ENCODE peak calls at places on chromosomes 4 and X, in seven cellular contexts. U is Panc1, R is HCT116, W is GM23338, C is HepG2, L is upper lobe of left lung, X is GM12878. E is an unnamed sample. For H3K27me3, the result is how much of the 10 kb centered on the place peaks cover.

GRCh38 chr4:54101190-54102041 is 1.5 kb downstream of the GSX2 start:
- ATAC-seq in X (no peak), U (no peak), R (no peak), W (no peak), L (no peak), C (no peak), E (no peak)

GRCh38 chrX:15579778-15580747 is 20.7 kb downstream of the ACE2 start:
- ATAC-seq in R (no peak), W (peak), C (no peak), U (no peak), X (no peak), L (peak), E (no peak)

GRCh38 chrX:136780738-136781137 is at the start of gene ARHGEF6:
- ATAC-seq in W (no peak), U (peak), L (no peak), C (no peak), X (peak), R (no peak), E (no peak)

GRCh38 chrX:123851010-123851409 is 8.8 kb upstream of the XIAP start:
- ATAC-seq in R (no peak), C (no peak), X (no peak), U (no peak), W (no peak), L (no peak), E (no peak)

GRCh38 chr4:129264008-129264657 is 168.2 kb downstream of the C4orf33 start:
- ATAC-seq in X (peak), U (no peak), W (no peak), L (no peak), R (no peak), C (no peak), E (no peak)

GRCh38 chr4:62302710-62303109 is 1102.6 kb downstream of the ADGRL3 start:
- ATAC-seq in C (no peak), L (no peak), R (no peak), X (no peak), W (peak), U (no peak), E (no peak)

GRCh38 chr4:165382640-165383039 is 3.8 kb downstream of the CPE start:
- ATAC-seq in R (no peak), C (no peak), U (no peak), L (no peak), W (no peak), X (no peak), E (no peak)

GRCh38 chr4:8008391-8008790 is 68.7 kb upstream of the AFAP1 start:
- ATAC-seq in L (no peak), C (no peak), X (no peak), R (no peak), U (no peak), W (no peak), E (no peak)

GRCh38 chr4:81732980-81733379 is 261.3 kb upstream of the RASGEF1B start:
- ATAC-seq in U (no peak), W (no peak), C (no peak), R (no peak), L (no peak), X (no peak), E (no peak)

GRCh38 chr4:117796677-117797076 is 237.6 kb upstream of the NDST3 start:
- ATAC-seq in C (no peak), R (no peak), L (no peak), W (no peak), X (no peak), U (no peak), E (no peak)

GRCh38 chr4:80926891-80927290 is 103.6 kb upstream of the BMP3 start:
- ATAC-seq in U (no peak), X (no peak), W (no peak), L (no peak), C (no peak), R (no peak), E (no peak)

GRCh38 chr4:17095771-17096170 is 197.3 kb upstream of the LDB2 start:
- ATAC-seq in R (no peak), U (no peak), W (no peak), C (no peak), L (no peak), X (no peak), E (no peak)

GRCh38 chr4:681736-682451 is 7.1 kb downstream of the SLC49A3 start:
- ATAC-seq in C (peak), U (peak), W (no peak), L (no peak), R (peak), X (no peak), E (peak)

GRCh38 chrX:129480889-129481288 is 42.4 kb downstream of the SMARCA1 start:
- ATAC-seq in L (no peak), R (no peak), U (no peak), X (no peak), C (no peak), W (no peak), E (no peak)

GRCh38 chr4:118740869-118741268 is 55.7 kb downstream of the METTL14 start:
- ATAC-seq in W (no peak), U (no peak), R (no peak), L (no peak), C (no peak), X (no peak), E (no peak)

GRCh38 chr4:118173956-118174355 is 139.7 kb downstream of the NDST3 start:
- ATAC-seq in R (no peak), C (no peak), X (no peak), L (no peak), U (no peak), W (no peak), E (no peak)

GRCh38 chr4:114606240-114606639 is 7.6 kb downstream of the UGT8 start:
- ATAC-seq in L (no peak), W (peak), C (no peak), R (peak), X (no peak), U (no peak), E (no peak)

GRCh38 chr4:99855677-99856076 is 38.5 kb downstream of the LAMTOR3 start:
- ATAC-seq in C (no peak), X (peak), R (no peak), L (peak), W (no peak), U (no peak), E (no peak)

GRCh38 chr4:116953947-116954346 is 131.4 kb downstream of the TRAM1L1 start:
- ATAC-seq in R (no peak), X (no peak), U (no peak), C (no peak), L (no peak), W (no peak), E (no peak)

GRCh38 chr4:1763550-1764080 is 29.5 kb upstream of the FGFR3 start:
- ATAC-seq in L (no peak), U (no peak), W (peak), X (peak), R (peak), C (peak), E (peak)

GRCh38 chrX:7254144-7254543 is 106.2 kb upstream of the PUDP start:
- ATAC-seq in C (no peak), L (no peak), U (no peak), W (no peak), R (no peak), X (no peak), E (no peak)

GRCh38 chr4:6788123-6788522 is 5.6 kb downstream of the KIAA0232 start:
- ATAC-seq in U (no peak), R (no peak), C (no peak), W (no peak), X (no peak), L (no peak), E (no peak)

GRCh38 chr4:57270350-57270749 is 160.2 kb upstream of the IGFBP7 start:
- ATAC-seq in U (no peak), X (no peak), W (no peak), C (no peak), L (peak), R (no peak), E (peak)

GRCh38 chr4:2266181-2266580 is 4.3 kb upstream of the MXD4 start:
- ATAC-seq in X (no peak), W (no peak), U (no peak), L (no peak), C (no peak), R (no peak), E (no peak)

GRCh38 chr4:7771541-7772507 is 167.8 kb downstream of the AFAP1 start:
- ATAC-seq in L (no peak), U (peak), R (no peak), X (peak), W (no peak), C (peak), E (no peak)

GRCh38 chr4:113604955-113605354 is 156.6 kb downstream of the CAMK2D start:
- ATAC-seq in W (no peak), X (no peak), L (no peak), R (no peak), C (no peak), U (no peak), E (no peak)

GRCh38 chrX:150409964-150410363 is 46.8 kb downstream of the MAMLD1 start:
- ATAC-seq in X (no peak), L (no peak), U (no peak), W (no peak), C (no peak), R (no peak), E (no peak)
- H3K27me3 ChIP-seq in X (under half), L (under half), U (under half), W (under half), C (under half), R (under half), E (under half)

DNA sequence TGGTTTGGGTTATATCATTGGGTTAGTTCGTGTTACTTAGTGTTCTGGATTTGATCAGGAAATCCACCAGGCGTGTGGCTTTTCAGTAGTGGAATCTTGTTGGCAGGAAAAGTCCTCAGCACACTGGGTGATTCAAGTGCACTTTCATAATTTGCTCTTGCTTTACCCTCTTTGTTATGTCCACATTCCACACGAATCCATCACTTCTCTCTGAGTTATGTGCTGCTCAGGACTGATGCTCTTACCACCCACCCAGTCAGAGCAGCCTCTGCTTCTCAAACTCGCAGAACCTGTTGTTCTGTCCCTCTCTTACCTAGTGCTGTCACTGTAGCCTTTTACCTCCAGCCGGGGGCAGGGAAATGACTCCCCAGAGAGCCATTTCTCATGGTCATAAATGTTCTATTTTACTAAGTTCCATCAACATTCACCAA is 37.2 kb upstream of the SCRG1 start:
- ATAC-seq in R (no peak), L (no peak), X (no peak), U (no peak), W (peak), C (no peak), E (peak)
- TF ChIP-seq POLR2AphosphoS5 in R (no peak), L (no peak), X (no peak), U (no peak), W (no peak), C (no peak), E (peak)

GRCh38 chr4:150987204-150987603 is 27.9 kb downstream of the LRBA start:
- ATAC-seq in W (no peak), X (peak), L (no peak), C (no peak), U (no peak), R (no peak), E (no peak)
- TF ChIP-seq CTCF in W (no peak), X (no peak), L (no peak), C (no peak), U (no peak), R (no peak), E (no peak)

GRCh38 chrX:134840370-134840769 is 150.4 kb upstream of the SMIM10 start:
- ATAC-seq in C (no peak), L (no peak), W (no peak), U (no peak), R (no peak), X (no peak), E (no peak)
- H3K27me3 ChIP-seq in C (under half), L (under half), W (under half), U (under half), R (under half), X (under half), E (under half)

GRCh38 chrX:135520553-135521404 is at the start of gene INTS6L:
- ATAC-seq in U (peak), L (peak), X (peak), C (peak), W (peak), R (peak), E (peak)
- TF ChIP-seq POLR2AphosphoS5 in U (peak), L (peak), X (peak), C (no peak), W (peak), R (peak), E (peak)

GRCh38 chr4:11487876-11488545 is 59.3 kb upstream of the HS3ST1 start:
- ATAC-seq in X (no peak), R (no peak), L (peak), W (no peak), C (no peak), U (no peak), E (no peak)

GRCh38 chr4:11485926-11486325 is 57.2 kb upstream of the HS3ST1 start:
- ATAC-seq in L (no peak), R (no peak), C (no peak), W (no peak), X (no peak), U (no peak), E (no peak)

GRCh38 chr4:11489449-11490083 is 60.9 kb upstream of the HS3ST1 start:
- ATAC-seq in W (no peak), L (no peak), R (peak), U (no peak), X (peak), C (no peak), E (peak)

GRCh38 chr4:11487139-11487538 is 58.4 kb upstream of the HS3ST1 start:
- ATAC-seq in R (no peak), X (peak), W (no peak), U (no peak), C (no peak), L (no peak), E (no peak)

GRCh38 chr4:11488657-11489448 is 60.2 kb upstream of the HS3ST1 start:
- ATAC-seq in R (peak), L (no peak), C (no peak), U (no peak), W (no peak), X (peak), E (no peak)
- TF ChIP-seq CTCF in R (peak), L (no peak), C (no peak), U (peak), W (peak), X (no peak), E (no peak)

DNA sequence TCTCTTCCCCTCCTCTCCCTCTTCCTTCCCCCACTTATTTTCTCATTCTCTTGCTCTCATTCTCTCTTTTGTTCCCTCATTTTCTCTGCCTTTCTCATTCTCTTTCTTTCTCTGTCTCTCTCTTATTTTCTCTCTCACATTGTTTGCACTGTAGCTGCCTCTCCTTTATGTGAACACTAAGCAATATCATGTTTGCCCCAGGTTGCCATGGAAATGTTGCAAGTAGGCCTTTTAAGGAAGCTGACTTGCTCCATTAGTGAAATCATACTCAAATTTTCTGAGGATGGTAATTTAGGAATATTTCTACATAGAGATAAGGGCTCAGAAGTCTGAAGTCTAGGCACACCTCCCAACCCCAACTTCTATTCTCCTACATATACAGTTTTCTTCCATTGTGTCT is 130.1 kb downstream of the EDA start:
- ATAC-seq in W (no peak), R (no peak), X (no peak), C (no peak), U (no peak), L (no peak), E (no peak)
- H3K27me3 ChIP-seq in W (under half), R (under half), X (under half), C (under half), U (under half), L (under half), E (under half)